ENCODE peak calls at places on chromosomes 11 and 22, in five cellular contexts. K, B, E, R and W are unnamed samples.

GRCh38 chr11:1970956-1971355 is 23.8 kb downstream of the MRPL23 start:
- DNase-seq in K (no peak), B (no peak), E (no peak), R (no peak), W (no peak)

GRCh38 chr22:39282642-39283311 is 36.6 kb downstream of the RPL3 start:
- DNase-seq in K (peak), B (no peak), E (no peak), R (peak), W (no peak)

GRCh38 chr22:43113516-43114251 is 3.1 kb downstream of the BIK start:
- DNase-seq in K (no peak), B (no peak), E (no peak), R (no peak), W (no peak)

GRCh38 chr22:17781319-17782031 is 7.2 kb upstream of the BID start:
- DNase-seq in K (peak), B (peak), E (no peak), R (peak), W (no peak)

GRCh38 chr11:110249066-110249465 is 47.3 kb downstream of the RDX start:
- DNase-seq in K (peak), B (peak), E (no peak), R (no peak), W (no peak)

GRCh38 chr11:40388097-40388818 is 1071.2 kb downstream of the LRRC4C start:
- DNase-seq in K (peak), B (peak), E (no peak), R (peak), W (no peak)

GRCh38 chr22:33242078-33242477 is 183.9 kb upstream of the SYN3 start:
- DNase-seq in K (peak), B (no peak), E (no peak), R (no peak), W (no peak)

GRCh38 chr11:67117667-67118058 is 1.4 kb upstream of the KDM2A start:
- DNase-seq in K (no peak), B (peak), E (no peak), R (no peak), W (peak)

GRCh38 chr11:67276821-67277230 is 10.6 kb downstream of the GRK2 start:
- DNase-seq in K (no peak), B (no peak), E (no peak), R (no peak), W (no peak)

GRCh38 chr22:36362819-36363377 is 24.9 kb downstream of the MYH9 start:
- DNase-seq in K (peak), B (peak), E (no peak), R (no peak), W (no peak)

GRCh38 chr11:75878968-75879367 is 64.0 kb downstream of the UVRAG start:
- DNase-seq in K (no peak), B (no peak), E (no peak), R (no peak), W (no peak)

GRCh38 chr11:39570526-39570925 is 1888.9 kb downstream of the LRRC4C start:
- DNase-seq in K (no peak), B (no peak), E (no peak), R (no peak), W (no peak)

GRCh38 chr22:35357883-35358621 is 22.8 kb upstream of the HMOX1 start:
- DNase-seq in K (peak), B (no peak), E (no peak), R (peak), W (no peak)

GRCh38 chr11:119352857-119353260 is 6.4 kb upstream of the MFRP start:
- DNase-seq in K (no peak), B (peak), E (no peak), R (no peak), W (no peak)

GRCh38 chr11:111938687-111939160 is 1.6 kb downstream of the DIXDC1 start:
- DNase-seq in K (peak), B (peak), E (no peak), R (peak), W (no peak)

GRCh38 chr11:70435765-70436500 is 37.6 kb downstream of the CTTN start:
- DNase-seq in K (no peak), B (no peak), E (no peak), R (no peak), W (no peak)

GRCh38 chr11:2577071-2578005 is 122.5 kb downstream of the KCNQ1OT1 start:
- DNase-seq in K (no peak), B (no peak), E (no peak), R (no peak), W (no peak)

GRCh38 chr11:73578786-73579185 is 19.1 kb downstream of the FAM168A start:
- DNase-seq in K (no peak), B (no peak), E (no peak), R (no peak), W (no peak)

GRCh38 chr11:33089776-33090175 is 50.4 kb downstream of the TCP11L1 start:
- DNase-seq in K (peak), B (peak), E (no peak), R (peak), W (no peak)

GRCh38 chr11:110148775-110149744 is 55.9 kb downstream of the ZC3H12C start:
- DNase-seq in K (peak), B (peak), E (no peak), R (peak), W (no peak)

GRCh38 chr11:108496643-108497256 is 1.4 kb downstream of the POGLUT3 start:
- DNase-seq in K (no peak), B (peak), E (no peak), R (no peak), W (no peak)

GRCh38 chr11:79285756-79286155 is 155.1 kb downstream of the TENM4 start:
- DNase-seq in K (no peak), B (peak), E (no peak), R (no peak), W (no peak)

GRCh38 chr11:2175659-2176058 is 4.0 kb upstream of the TH start:
- DNase-seq in K (peak), B (peak), E (no peak), R (peak), W (no peak)

GRCh38 chr11:20127671-20128527 is 32.4 kb downstream of the DBX1 start:
- DNase-seq in K (peak), B (peak), E (peak), R (peak), W (peak)

GRCh38 chr22:30240541-30241417 is 5.8 kb downstream of the LIF start:
- DNase-seq in K (no peak), B (no peak), E (no peak), R (no peak), W (no peak)

GRCh38 chr22:48299801-48300200 is 1527.9 kb downstream of the BRD1 start:
- DNase-seq in K (no peak), B (no peak), E (no peak), R (no peak), W (no peak)

GRCh38 chr22:46350111-46350510 is 14.6 kb downstream of the TRMU start:
- DNase-seq in K (no peak), B (no peak), E (no peak), R (no peak), W (no peak)

GRCh38 chr11:115409116-115409663 is 95.0 kb downstream of the CADM1 start:
- DNase-seq in K (no peak), B (no peak), E (peak), R (no peak), W (no peak)